ENCODE peak calls at places on chromosomes 5 and 9, in nine cellular contexts. X is GM23338, G is fibroblast of lung, S is gastrocnemius medialis, A is spleen, H is adrenal gland, O is neural progenitor cell, P is breast epithelium, Y is right lobe of liver. F is an unnamed sample.

GRCh38 chr5:94196959-94197358 is 421.4 kb downstream of the KIAA0825 start:
- DNase-seq in G (peak; percentile 6), O (no peak), P (no peak), Y (no peak), A (no peak), H (no peak), X (no peak), S (no peak), F (no peak)

GRCh38 chr9:32928912-32929311 is 72.5 kb downstream of the APTX start:
- DNase-seq in X (no peak), G (no peak), H (no peak), A (no peak), P (no peak), S (no peak), Y (no peak), O (no peak), F (no peak)

GRCh38 chr5:142110988-142111687 is 2.6 kb downstream of the NDFIP1 start:
- DNase-seq in P (no peak), A (no peak), O (no peak), X (no peak), H (no peak), S (no peak), G (no peak), Y (no peak), F (no peak)

GRCh38 chr5:73532195-73532594 is 33.2 kb downstream of the ANKRA2 start:
- DNase-seq in O (no peak), Y (no peak), H (no peak), P (no peak), X (no peak), G (no peak), S (no peak), A (no peak), F (no peak)

GRCh38 chr5:40112875-40113274 is 566.8 kb upstream of the PTGER4 start:
- DNase-seq in O (no peak), A (no peak), H (no peak), Y (no peak), P (no peak), S (no peak), G (no peak), X (no peak), F (no peak)

GRCh38 chr5:81125959-81126358 is 107.2 kb upstream of the CKMT2 start:
- DNase-seq in S (peak; percentile 19), Y (peak; percentile 90), O (no peak), A (no peak), H (no peak), X (no peak), G (no peak), P (no peak), F (no peak)

GRCh38 chr9:121450241-121450640 is 49.4 kb downstream of the GGTA1 start:
- DNase-seq in P (peak; percentile 32), S (no peak), Y (no peak), X (no peak), G (no peak), O (no peak), H (no peak), A (no peak), F (peak; percentile 39)

GRCh38 chr5:135364416-135365262 is 34.4 kb downstream of the MACROH2A1 start:
- DNase-seq in S (no peak), A (no peak), H (no peak), O (no peak), X (no peak), G (no peak), P (no peak), Y (no peak), F (no peak)

GRCh38 chr5:14851999-14852526 is 19.5 kb downstream of the ANKH start:
- DNase-seq in X (no peak), H (no peak), S (no peak), O (no peak), Y (no peak), A (no peak), G (no peak), P (no peak), F (no peak)

GRCh38 chr9:132708769-132709168 is 38.5 kb downstream of the GTF3C4 start:
- DNase-seq in O (no peak), Y (no peak), H (no peak), S (no peak), X (no peak), A (no peak), G (no peak), P (no peak), F (no peak)

GRCh38 chr9:98906273-98907040 is 37.2 kb upstream of the COL15A1 start:
- DNase-seq in H (peak; percentile 80), S (no peak), Y (no peak), G (peak; percentile 36), X (no peak), P (no peak), A (no peak), O (no peak), F (peak; percentile 79)

GRCh38 chr9:108473209-108474112 is 382.3 kb downstream of the ACTL7B start:
- DNase-seq in Y (no peak), P (no peak), H (no peak), X (no peak), G (peak; percentile 84), O (no peak), A (no peak), S (peak; percentile 81), F (no peak)

GRCh38 chr9:37156781-37157356 is 36.5 kb downstream of the ZCCHC7 start:
- DNase-seq in X (no peak), O (no peak), A (no peak), S (no peak), H (no peak), P (no peak), Y (no peak), G (peak; percentile 27), F (no peak)

GRCh38 chr9:92718086-92719001 is 46.3 kb downstream of the BICD2 start:
- DNase-seq in S (no peak), H (peak; percentile 19), G (no peak), X (no peak), A (peak; percentile 73), P (peak; percentile 15), Y (no peak), O (no peak), F (no peak)

GRCh38 chr5:97002983-97003382 is 67.1 kb downstream of the LNPEP start:
- DNase-seq in H (no peak), G (peak; percentile 17), O (no peak), Y (no peak), S (no peak), P (no peak), A (no peak), X (no peak), F (no peak)

GRCh38 chr5:97009212-97009898 is 73.5 kb downstream of the LNPEP start:
- DNase-seq in Y (no peak), P (no peak), O (no peak), H (no peak), X (no peak), G (no peak), A (no peak), S (no peak), F (no peak)

GRCh38 chr5:97004423-97005060 is 68.7 kb downstream of the LNPEP start:
- DNase-seq in P (no peak), H (no peak), G (no peak), A (no peak), S (no peak), Y (no peak), O (no peak), X (no peak), F (no peak)

GRCh38 chr5:97009921-97010320 is 74.0 kb downstream of the LNPEP start:
- DNase-seq in H (no peak), O (no peak), Y (no peak), X (no peak), S (no peak), P (no peak), A (no peak), G (no peak), F (no peak)

GRCh38 chr5:97006454-97006853 is 70.6 kb downstream of the LNPEP start:
- DNase-seq in A (no peak), Y (no peak), O (no peak), X (no peak), H (no peak), G (peak; percentile 12), S (no peak), P (no peak), F (no peak)
- H3K36me3 ChIP-seq in A (no peaks in the 10 kb centered on the region), Y (peaks cover 25% of the 10 kb centered on the region), O (no peaks in the 10 kb centered on the region), X (no peaks in the 10 kb centered on the region), H (peaks cover 11% of the 10 kb centered on the region), G (peaks cover 2% of the 10 kb centered on the region), S (no peaks in the 10 kb centered on the region), P (no peaks in the 10 kb centered on the region), F (peaks cover 64% of the 10 kb centered on the region)

DNA sequence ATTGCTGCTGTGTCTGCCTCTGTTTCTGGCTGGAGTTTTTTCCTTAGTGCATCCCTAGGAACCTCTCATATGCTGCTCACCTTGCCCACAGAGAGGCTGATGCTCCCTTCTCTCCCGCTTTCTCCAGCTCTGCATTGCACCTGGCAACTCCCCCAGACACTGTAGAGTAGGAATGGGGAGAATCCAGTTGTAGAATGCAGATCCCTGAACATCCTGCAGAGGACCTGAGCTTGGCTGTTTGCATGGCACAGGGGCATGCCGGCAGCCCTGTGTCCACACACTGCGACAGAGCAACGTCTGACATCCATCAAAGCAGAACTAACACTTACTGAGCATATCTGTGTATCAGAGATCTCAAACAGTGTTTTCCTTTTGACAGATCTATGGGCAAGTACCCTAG is 19.8 kb downstream of the IDNK start:
- DNase-seq in X (peak; percentile 17), H (no peak), G (no peak), S (no peak), P (no peak), Y (no peak), A (no peak), O (peak; percentile 7), F (no peak)
- TF ChIP-seq CTCF in X (no peak), H (no peak), G (no peak), S (no peak), P (no peak), Y (no peak), A (no peak), O (peak; percentile 11), F (no peak)

GRCh38 chr9:71736236-71736635 is 32.1 kb downstream of the CEMIP2 start:
- DNase-seq in H (no peak), O (no peak), G (no peak), S (no peak), X (no peak), A (no peak), P (no peak), Y (no peak), F (no peak)
- H3K36me3 ChIP-seq in H (peaks cover 10% of the 10 kb centered on the region), O (peaks cover 36% of the 10 kb centered on the region), G (no peaks in the 10 kb centered on the region), S (no peaks in the 10 kb centered on the region), X (peaks cover 9% of the 10 kb centered on the region), A (no peaks in the 10 kb centered on the region), P (no peaks in the 10 kb centered on the region), Y (peaks cover 63% of the 10 kb centered on the region), F (peaks cover 9% of the 10 kb centered on the region)

GRCh38 chr5:154858251-154858971 is at the start of gene CNOT8:
- DNase-seq in H (peak; percentile 99), S (peak; percentile 98), G (peak; percentile 97), A (peak; percentile 100), Y (peak; percentile 99), O (peak; percentile 98), P (peak; percentile 97), X (peak; percentile 98), F (peak; percentile 99)
- TF ChIP-seq CTCF in H (no peak), S (no peak), G (no peak), A (no peak), Y (no peak), O (no peak), P (no peak), X (no peak), F (no peak)

GRCh38 chr5:32388429-32389111 is 56.0 kb downstream of the ZFR start:
- DNase-seq in G (peak; percentile 57), A (no peak), Y (no peak), X (no peak), H (no peak), S (no peak), P (no peak), O (no peak), F (no peak)
- H3K36me3 ChIP-seq in G (peaks cover 7% of the 10 kb centered on the region), A (no peaks in the 10 kb centered on the region), Y (peaks cover 61% of the 10 kb centered on the region), X (peaks cover 52% of the 10 kb centered on the region), H (peaks cover 40% of the 10 kb centered on the region), S (peaks cover 9% of the 10 kb centered on the region), P (peaks cover 11% of the 10 kb centered on the region), O (peaks cover 50% of the 10 kb centered on the region), F (peaks cover 21% of the 10 kb centered on the region)

F was measured in heart left ventricle.